ENCODE peak calls at places on chromosomes 2 and 18, in four cellular contexts. G is GM12878, N is upper lobe of left lung, Z is HepG2. E is an unnamed sample. For H3K4me1, the result is how much of the 10 kb centered on the place peaks cover.

GRCh38 chr2:60424233-60424632 is 129.2 kb downstream of the BCL11A start:
- ATAC-seq in G (no peak), Z (no peak), N (no peak), E (no peak)

GRCh38 chr2:9207641-9208301 is 1.2 kb downstream of the ASAP2 start:
- ATAC-seq in G (peak), Z (peak), N (peak), E (no peak)

GRCh38 chr2:237214963-237215362 is 129.3 kb downstream of the COPS8 start:
- ATAC-seq in Z (no peak), G (no peak), N (no peak), E (no peak)

GRCh38 chr2:151907286-151907932 is 79.2 kb upstream of the ARL5A start:
- ATAC-seq in Z (no peak), G (no peak), N (no peak), E (no peak)

GRCh38 chr2:191620144-191620543 is 57.8 kb upstream of the NABP1 start:
- ATAC-seq in G (peak), Z (no peak), N (peak), E (no peak)

GRCh38 chr2:105808418-105809098 is 63.8 kb downstream of the NCK2 start:
- ATAC-seq in G (no peak), Z (no peak), N (no peak), E (no peak)

GRCh38 chr2:132668986-132669853 is 785 bp downstream of the LYPD1 start:
- ATAC-seq in N (peak), G (no peak), Z (peak), E (no peak)

GRCh38 chr2:238964544-238965113 is 116.7 kb downstream of the TWIST2 start:
- ATAC-seq in Z (no peak), N (no peak), G (no peak), E (no peak)

GRCh38 chr2:138780908-138781307 is 718 bp upstream of the NXPH2 start:
- ATAC-seq in G (no peak), Z (peak), N (no peak), E (no peak)

GRCh38 chr2:230893338-230893737 is 28.6 kb downstream of the ITM2C start:
- ATAC-seq in N (no peak), G (peak), Z (peak), E (no peak)

GRCh38 chr18:10843533-10843932 is 305.8 kb downstream of the PIEZO2 start:
- ATAC-seq in Z (no peak), G (no peak), N (no peak), E (no peak)

GRCh38 chr2:45190481-45190880 is 181.2 kb upstream of the SIX2 start:
- ATAC-seq in Z (peak), G (no peak), N (no peak), E (no peak)

GRCh38 chr2:24850944-24851343 is 57.7 kb downstream of the CENPO start:
- ATAC-seq in N (no peak), Z (no peak), G (no peak), E (no peak)

GRCh38 chr2:79621252-79621651 is 108.4 kb downstream of the CTNNA2 start:
- ATAC-seq in Z (no peak), G (no peak), N (no peak), E (no peak)

GRCh38 chr2:64645014-64645418 is 8.7 kb downstream of the SERTAD2 start:
- ATAC-seq in N (peak), Z (peak), G (peak), E (peak)

GRCh38 chr2:131413148-131413747 is 49.3 kb upstream of the RAB6D start:
- ATAC-seq in Z (peak), G (peak), N (peak), E (peak)

GRCh38 chr2:102149644-102150455 is 7.3 kb downstream of the IL1R1 start:
- ATAC-seq in G (no peak), N (no peak), Z (no peak), E (no peak)

GRCh38 chr2:42185200-42185921 is 16.2 kb downstream of the EML4 start:
- ATAC-seq in N (no peak), G (no peak), Z (peak), E (no peak)

GRCh38 chr2:217249490-217250451 is 389.9 kb upstream of the TNP1 start:
- ATAC-seq in N (no peak), Z (no peak), G (no peak), E (peak)

DNA sequence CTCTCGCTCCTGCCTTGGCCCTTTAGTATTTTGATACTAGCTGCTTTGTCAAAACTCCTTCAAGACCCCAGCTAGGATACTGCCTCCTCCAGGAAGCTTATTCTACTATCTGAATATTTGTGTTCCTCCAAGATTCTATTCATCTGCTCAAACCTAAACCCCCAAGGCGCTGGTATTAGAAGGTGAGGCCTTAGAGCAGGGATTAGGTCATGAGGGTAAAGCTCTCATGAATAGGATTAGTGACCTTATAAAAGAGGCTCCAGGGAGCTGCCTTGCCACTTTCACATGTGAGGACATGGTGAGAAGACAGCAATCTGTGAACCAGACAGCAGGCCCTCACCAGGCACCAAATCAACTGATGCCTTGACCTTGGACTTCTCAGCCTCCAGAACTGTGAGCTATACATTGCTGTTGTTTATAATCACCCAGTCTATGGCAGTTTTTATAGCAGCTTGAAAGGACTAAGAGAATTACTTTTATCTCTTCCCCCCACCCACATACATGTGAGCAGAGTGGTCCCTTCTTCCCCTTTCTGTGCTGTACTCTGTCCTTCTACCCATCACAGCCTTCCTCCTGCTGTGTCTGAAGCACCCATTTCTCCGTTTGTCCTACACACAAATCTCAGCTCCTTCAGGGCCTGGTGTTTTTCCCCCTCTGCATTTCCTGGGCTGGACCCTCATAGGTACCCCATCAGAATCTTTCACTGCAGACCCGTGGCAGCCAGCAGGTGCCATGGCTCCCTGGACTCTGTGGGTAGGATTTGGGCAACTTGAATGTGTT is 54.5 kb downstream of the HS1BP3 start:
- ATAC-seq in G (peak), N (no peak), Z (no peak), E (no peak)
- H3K4me1 ChIP-seq in G (under half), N (half or more), Z (half or more), E (half or more)

GRCh38 chr18:50240083-50240563 is 26.2 kb downstream of the CFAP53 start:
- ATAC-seq in G (no peak), N (no peak), Z (no peak), E (no peak)
- TF ChIP-seq EP300 in G (no peak), N (no peak), Z (no peak), E (no peak)

GRCh38 chr2:56338232-56338631 is 154.4 kb downstream of the CCDC85A start:
- ATAC-seq in N (no peak), Z (no peak), G (peak), E (no peak)
- H3K4me1 ChIP-seq in N (under half), Z (under half), G (under half), E (under half)

DNA sequence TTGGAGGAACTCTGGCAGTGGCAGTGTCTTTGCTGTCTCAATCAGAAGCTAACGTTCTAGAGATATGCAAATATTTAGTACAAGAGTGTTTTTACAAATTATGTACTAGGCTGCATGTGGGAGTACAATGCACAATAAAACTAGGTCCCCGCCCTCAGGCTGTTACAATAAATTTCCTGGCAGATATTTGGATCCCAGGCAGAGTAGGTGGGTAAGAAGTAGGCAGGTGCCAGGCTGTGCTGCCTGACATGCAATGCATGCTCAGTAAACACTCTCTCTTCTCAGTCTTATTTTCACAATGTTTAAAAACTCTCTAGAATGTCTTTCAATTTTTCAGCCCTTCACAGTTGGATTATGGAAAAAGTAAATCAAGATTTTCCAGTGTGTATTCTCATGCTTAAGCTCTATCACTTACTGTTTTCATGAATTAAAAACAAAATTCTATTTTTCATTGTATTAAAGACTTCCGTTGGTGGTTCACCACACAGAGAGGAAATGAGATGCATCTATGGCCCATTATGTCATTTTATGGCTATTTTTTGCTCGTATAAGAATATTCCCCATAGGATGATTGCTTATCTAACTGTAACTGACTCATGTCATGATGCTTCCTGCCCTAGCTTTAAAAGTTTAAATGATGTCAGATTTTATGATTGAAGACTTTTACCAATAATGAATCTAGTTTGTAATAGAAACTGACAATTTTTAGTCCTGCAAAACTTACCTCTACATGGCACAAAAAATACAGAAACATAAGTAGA is 346.0 kb downstream of the RND3 start:
- ATAC-seq in N (no peak), G (peak), Z (no peak), E (no peak)
- TF ChIP-seq EP300 in N (no peak), G (no peak), Z (no peak), E (no peak)

GRCh38 chr18:48831113-48831759 is 119.5 kb downstream of the SMAD7 start:
- ATAC-seq in G (no peak), Z (no peak), N (no peak), E (no peak)
- H3K4me1 ChIP-seq in G (under half), Z (under half), N (under half), E (under half)

GRCh38 chr2:124048102-124048501 is 23.0 kb downstream of the CNTNAP5 start:
- ATAC-seq in N (no peak), G (no peak), Z (no peak), E (no peak)
- TF ChIP-seq EP300 in N (no peak), G (no peak), Z (no peak), E (no peak)

GRCh38 chr2:46342566-46343315 is 45.5 kb downstream of the EPAS1 start:
- ATAC-seq in Z (no peak), N (no peak), G (no peak), E (no peak)
- H3K4me1 ChIP-seq in Z (under half), N (half or more), G (under half), E (half or more)

DNA sequence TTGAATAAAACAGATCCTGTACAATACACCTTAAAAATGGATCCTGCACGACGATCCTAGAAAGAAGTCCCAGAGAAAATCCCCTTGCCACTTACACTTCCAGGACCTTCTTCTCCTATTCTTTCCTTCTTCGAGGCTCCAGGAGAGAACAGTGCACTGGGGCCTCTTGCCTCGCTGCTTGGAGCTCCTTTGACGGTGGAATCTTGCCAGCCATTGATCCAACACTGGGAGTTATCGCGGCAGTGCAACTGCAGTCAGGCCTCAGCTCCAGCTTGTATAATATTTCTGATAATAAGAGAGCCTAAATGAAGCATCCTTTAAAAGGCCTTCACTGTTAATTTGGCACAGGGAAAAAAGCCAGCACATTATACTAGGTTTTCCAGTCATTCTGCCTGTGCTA is 216.9 kb upstream of the PARD3B start:
- ATAC-seq in Z (no peak), N (no peak), G (no peak), E (no peak)
- TF ChIP-seq EP300 in Z (no peak), N (no peak), G (no peak), E (no peak)

E was measured in gastroesophageal sphincter.